ENCODE peak calls at places on chromosome 10, in five cellular contexts. I, E, S, U and K are unnamed samples.

GRCh38 chr10:49161411-49161997 is 26.7 kb downstream of the TMEM273 start:
- DNase-seq in U (peak), I (no peak), S (no peak), E (peak), K (no peak)

GRCh38 chr10:28845009-28845682 is 167.8 kb downstream of the BAMBI start:
- DNase-seq in I (no peak), S (no peak), U (peak), E (no peak), K (no peak)

GRCh38 chr10:69901022-69901421 is 99.3 kb downstream of the COL13A1 start:
- DNase-seq in E (no peak), S (no peak), U (no peak), I (no peak), K (no peak)

GRCh38 chr10:57979466-57979865 is 288.2 kb downstream of the IPMK start:
- DNase-seq in I (no peak), U (no peak), E (no peak), S (peak), K (no peak)

GRCh38 chr10:102004376-102004775 is 51.6 kb downstream of the ARMH3 start:
- DNase-seq in S (no peak), E (no peak), I (no peak), U (peak), K (no peak)

GRCh38 chr10:69728335-69728861 is 73.3 kb upstream of the COL13A1 start:
- DNase-seq in I (no peak), S (no peak), U (peak), E (no peak), K (peak)

GRCh38 chr10:8213735-8214134 is 159.2 kb downstream of the GATA3 start:
- DNase-seq in I (no peak), E (no peak), S (no peak), U (no peak), K (no peak)

GRCh38 chr10:451021-451471 is 238.4 kb downstream of the DIP2C start:
- DNase-seq in E (no peak), U (no peak), S (no peak), I (no peak), K (no peak)

GRCh38 chr10:119406137-119406536 is 136.4 kb downstream of the RGS10 start:
- DNase-seq in I (no peak), U (no peak), E (no peak), S (no peak), K (no peak)

GRCh38 chr10:31836569-31837406 is 91.8 kb downstream of the ARHGAP12 start:
- DNase-seq in U (peak), I (no peak), S (peak), E (peak), K (no peak)

GRCh38 chr10:104406715-104407517 is 53.3 kb downstream of the CFAP58 start:
- DNase-seq in S (peak), E (peak), U (peak), I (no peak), K (no peak)

GRCh38 chr10:34526758-34527730 is 288.1 kb downstream of the PARD3 start:
- DNase-seq in U (peak), E (peak), I (no peak), S (peak), K (peak)

GRCh38 chr10:113053881-113054280 is 103.8 kb downstream of the TCF7L2 start:
- DNase-seq in U (peak), E (peak), I (no peak), S (no peak), K (no peak)

GRCh38 chr10:35594115-35594849 is 10.9 kb upstream of the GJD4 start:
- DNase-seq in U (no peak), I (no peak), S (no peak), E (no peak), K (no peak)

GRCh38 chr10:126397640-126398382 is 9.5 kb upstream of the ADAM12 start:
- DNase-seq in U (peak), S (no peak), I (no peak), E (peak), K (peak)

GRCh38 chr10:93106631-93107072 is 33.0 kb downstream of the CYP26A1 start:
- DNase-seq in S (no peak), U (no peak), E (no peak), I (no peak), K (no peak)

GRCh38 chr10:86716466-86716865 is 40.0 kb upstream of the BMPR1A start:
- DNase-seq in I (no peak), E (no peak), S (no peak), U (no peak), K (no peak)

GRCh38 chr10:69315100-69315542 is 36.8 kb downstream of the HK1 start:
- DNase-seq in E (no peak), S (no peak), U (no peak), I (no peak), K (no peak)

GRCh38 chr10:1215862-1216575 is 159.8 kb downstream of the WDR37 start:
- DNase-seq in U (no peak), E (no peak), I (no peak), S (no peak), K (no peak)

GRCh38 chr10:32713560-32713959 is 244.5 kb downstream of the ITGB1 start:
- DNase-seq in I (no peak), S (no peak), E (no peak), U (no peak), K (no peak)

GRCh38 chr10:133286366-133286765 is 9.7 kb upstream of the ADAM8 start:
- DNase-seq in E (no peak), U (no peak), I (no peak), S (no peak), K (no peak)

GRCh38 chr10:53209941-53210611 is 437.5 kb upstream of the MBL2 start:
- DNase-seq in U (peak), S (no peak), E (peak), I (no peak), K (no peak)

GRCh38 chr10:58282615-58283014 is 13.7 kb downstream of the CISD1 start:
- DNase-seq in S (no peak), U (no peak), E (no peak), I (no peak), K (no peak)

GRCh38 chr10:6195891-6196290 is 6.8 kb upstream of the PFKFB3 start:
- DNase-seq in E (no peak), I (no peak), U (peak), S (no peak), K (no peak)

GRCh38 chr10:55550241-55550640 is 749.2 kb upstream of the PCDH15 start:
- DNase-seq in S (no peak), U (no peak), I (no peak), E (no peak), K (no peak)